ENCODE peak calls at places on chromosomes 3 and 15, in five cellular contexts. D is stimulated activated CD8-positive, alpha-beta memory T cell treated with anti-CD3 and anti-CD28 coated beads, Interleukin-7, amount 100 ng/mL, for 1 hour; N is neural crest cell; V is body of pancreas; J is NCI-H82. C is an unnamed sample.

GRCh38 chr3:146404451-146404850 is 64.9 kb downstream of the PLSCR2 start:
- DNase-seq in D (no peak), N (no peak), V (no peak), J (no peak), C (no peak)

GRCh38 chr3:67518196-67518595 is 136.2 kb downstream of the SUCLG2 start:
- DNase-seq in D (no peak), N (no peak), V (no peak), J (no peak), C (no peak)

GRCh38 chr15:100889359-100890058 is 9.9 kb downstream of the ALDH1A3 start:
- DNase-seq in D (no peak), N (no peak), V (peak; percentile 39), J (no peak), C (no peak)

GRCh38 chr3:161163297-161163696 is 57.8 kb upstream of the NMD3 start:
- DNase-seq in D (no peak), N (no peak), V (no peak), J (no peak), C (no peak)

GRCh38 chr3:121482651-121483050 is 63.1 kb downstream of the POLQ start:
- DNase-seq in D (no peak), N (no peak), V (no peak), J (no peak), C (no peak)

GRCh38 chr3:170632780-170633179 is 46.9 kb upstream of the SLC7A14 start:
- DNase-seq in D (no peak), N (no peak), V (no peak), J (no peak), C (no peak)

GRCh38 chr3:181330821-181331563 is 341.5 kb upstream of the DNAJC19 start:
- DNase-seq in D (no peak), N (no peak), V (no peak), J (no peak), C (no peak)

GRCh38 chr3:4906107-4906621 is 73.1 kb upstream of the BHLHE40 start:
- DNase-seq in D (no peak), N (no peak), V (no peak), J (peak; percentile 78), C (no peak)

GRCh38 chr3:40079203-40079844 is 230.2 kb upstream of the EIF1B start:
- DNase-seq in D (no peak), N (no peak), V (no peak), J (no peak), C (no peak)

GRCh38 chr3:152328841-152329240 is 60.1 kb downstream of the MBNL1 start:
- DNase-seq in D (no peak), N (no peak), V (no peak), J (no peak), C (no peak)

GRCh38 chr3:193367868-193368267 is 10.7 kb downstream of the ATP13A5 start:
- DNase-seq in D (no peak), N (no peak), V (no peak), J (no peak), C (no peak)

GRCh38 chr3:12471228-12471627 is 13.1 kb upstream of the TSEN2 start:
- DNase-seq in D (no peak), N (no peak), V (no peak), J (no peak), C (no peak)